ENCODE peak calls at places on chromosomes 12 and 14, in ten cellular contexts. T is heart left ventricle, R is MM.1S, F is lung, B is left ventricle myocardium inferior, A is colonic mucosa, Q is DND-41, U is HepG2, W is body of pancreas, D is cardiac muscle cell. L is an unnamed sample. For H3K9me3, the result is how much of the 10 kb centered on the place peaks cover.

GRCh38 chr12:45369065-45369464 is 153.2 kb downstream of the ANO6 start:
- DNase-seq in T (no peak), R (peak), F (no peak), B (no peak), A (no peak), Q (no peak), U (no peak), W (no peak), D (peak), L (no peak)

GRCh38 chr12:81668475-81668874 is 90.7 kb downstream of the PPFIA2 start:
- DNase-seq in T (no peak), R (no peak), F (no peak), B (no peak), A (no peak), Q (no peak), U (no peak), W (no peak), D (peak), L (no peak)

GRCh38 chr14:74459289-74459946 is 33.4 kb upstream of the SYNDIG1L start:
- DNase-seq in T (no peak), R (no peak), F (no peak), B (no peak), A (no peak), Q (peak), U (peak), W (peak), D (peak), L (no peak)

GRCh38 chr12:92987362-92987761 is 58.3 kb upstream of the EEA1 start:
- DNase-seq in T (no peak), R (peak), F (no peak), B (no peak), A (peak), Q (peak), U (peak), W (peak), D (peak), L (no peak)

GRCh38 chr14:21089877-21090193 is 8.6 kb downstream of the ZNF219 start:
- DNase-seq in T (no peak), R (no peak), F (no peak), B (no peak), A (no peak), Q (no peak), U (no peak), W (no peak), D (no peak), L (no peak)

GRCh38 chr12:124700810-124701594 is 133.6 kb upstream of the NCOR2 start:
- DNase-seq in T (no peak), R (no peak), F (peak), B (no peak), A (no peak), Q (no peak), U (no peak), W (no peak), D (peak), L (no peak)

GRCh38 chr12:115421796-115422709 is 738.1 kb upstream of the TBX3 start:
- DNase-seq in T (no peak), R (no peak), F (no peak), B (no peak), A (no peak), Q (no peak), U (peak), W (no peak), D (no peak), L (no peak)

GRCh38 chr14:61196792-61197191 is 84.3 kb downstream of the TMEM30B start:
- DNase-seq in T (no peak), R (no peak), F (no peak), B (no peak), A (no peak), Q (no peak), U (peak), W (no peak), D (no peak), L (no peak)

GRCh38 chr14:105015242-105015641 is 5.6 kb downstream of the CDCA4 start:
- DNase-seq in T (no peak), R (no peak), F (no peak), B (no peak), A (no peak), Q (no peak), U (no peak), W (no peak), D (no peak), L (no peak)

GRCh38 chr14:38752750-38753149 is 350.3 kb downstream of the SEC23A start:
- DNase-seq in T (no peak), R (no peak), F (no peak), B (no peak), A (no peak), Q (no peak), U (no peak), W (no peak), D (no peak), L (no peak)

GRCh38 chr12:1173806-1174617 is 183.0 kb downstream of the ERC1 start:
- DNase-seq in T (no peak), R (peak), F (no peak), B (no peak), A (no peak), Q (no peak), U (no peak), W (no peak), D (no peak), L (no peak)

GRCh38 chr12:80186727-80187217 is 87.4 kb downstream of the OTOGL start:
- DNase-seq in T (peak), R (peak), F (peak), B (no peak), A (peak), Q (peak), U (peak), W (peak), D (peak), L (no peak)

GRCh38 chr12:120495723-120496352 is at the start of gene DYNLL1:
- DNase-seq in T (peak), R (peak), F (peak), B (peak), A (peak), Q (peak), U (peak), W (peak), D (peak), L (peak)

GRCh38 chr12:83784298-83784890 is 1097.7 kb downstream of the TMTC2 start:
- DNase-seq in T (no peak), R (no peak), F (no peak), B (no peak), A (no peak), Q (no peak), U (no peak), W (no peak), D (no peak), L (no peak)

DNA sequence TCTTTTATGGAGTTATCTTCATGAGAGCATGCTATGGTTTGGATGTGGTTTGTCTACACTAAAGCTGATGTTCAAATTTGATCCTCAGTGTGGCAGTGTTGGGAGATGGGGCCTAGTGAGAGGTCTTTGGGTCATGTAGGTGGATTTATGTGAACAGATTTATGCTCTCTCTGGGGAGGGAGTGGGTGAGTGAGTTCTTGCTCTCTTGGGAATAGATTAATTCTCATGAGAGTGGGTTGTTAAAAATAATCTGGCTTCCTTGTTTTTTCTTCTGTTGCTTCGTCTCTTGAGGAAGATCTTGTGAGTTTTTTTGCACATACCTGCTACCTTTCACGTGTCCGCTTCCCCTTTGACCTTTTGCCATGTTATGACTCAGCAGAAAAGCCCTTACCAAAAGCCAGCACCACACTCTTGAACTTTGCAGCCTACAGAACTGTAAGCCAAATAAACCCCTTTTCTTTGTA is 20.5 kb downstream of the DERA start:
- DNase-seq in T (no peak), R (no peak), F (no peak), B (no peak), A (no peak), Q (no peak), U (peak), W (no peak), D (no peak), L (no peak)
- TF ChIP-seq CTCF in T (no peak), R (no peak), F (no peak), B (no peak), A (no peak), Q (peak), U (no peak), W (no peak), D (no peak), L (no peak)

DNA sequence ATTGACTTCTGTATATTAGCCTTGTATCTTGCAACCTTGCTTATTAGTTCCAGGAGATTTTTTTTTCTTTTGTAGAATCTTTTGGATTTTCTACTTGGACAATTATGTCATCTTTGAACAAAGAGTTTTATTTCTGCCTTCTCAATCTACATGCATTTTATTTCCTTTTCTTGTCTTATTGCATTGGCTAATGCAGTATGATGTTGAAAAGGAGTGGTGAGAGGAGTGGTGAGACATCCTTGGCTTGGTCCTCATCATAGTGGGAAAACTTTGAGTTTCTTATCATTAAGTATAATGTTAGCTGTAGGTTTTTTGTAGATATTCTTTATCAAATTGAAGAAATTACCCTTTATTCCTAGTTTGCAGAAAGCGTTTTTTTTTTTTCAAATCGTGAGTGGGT is 80.6 kb downstream of the RFX4 start:
- DNase-seq in T (no peak), R (no peak), F (no peak), B (no peak), A (no peak), Q (no peak), U (no peak), W (no peak), D (no peak), L (no peak)
- H3K9me3 ChIP-seq in T (under half), R (under half), F (under half), B (half or more), A (under half), Q (under half), U (under half), W (under half), D (under half), L (under half)

DNA sequence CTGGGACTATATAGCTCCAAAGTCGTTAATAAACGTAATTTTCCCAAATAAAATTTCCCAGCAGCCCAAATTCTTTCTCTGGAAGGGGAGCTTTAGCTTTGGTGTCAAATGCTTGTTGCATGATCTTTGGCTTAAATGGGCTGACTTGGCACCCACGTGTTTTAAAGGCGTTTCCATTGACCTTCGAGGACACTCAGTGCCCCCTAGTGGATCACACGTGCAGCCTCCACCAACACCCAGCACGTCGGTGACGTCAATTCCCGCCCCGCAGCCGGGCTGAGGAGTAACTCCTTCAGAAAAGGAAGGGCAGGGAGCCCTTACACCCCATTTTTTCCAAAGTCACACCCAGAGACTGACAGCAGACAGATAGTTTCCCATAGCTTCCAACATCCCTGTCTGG is 707.8 kb downstream of the AACS start:
- DNase-seq in T (no peak), R (peak), F (no peak), B (no peak), A (no peak), Q (peak), U (peak), W (peak), D (no peak), L (no peak)
- TF ChIP-seq CTCF in T (peak), R (peak), F (no peak), B (peak), A (no peak), Q (peak), U (peak), W (peak), D (no peak), L (no peak)

GRCh38 chr12:38053655-38054464 is 262.7 kb upstream of the ALG10B start:
- DNase-seq in T (no peak), R (peak), F (peak), B (no peak), A (peak), Q (no peak), U (peak), W (peak), D (no peak), L (no peak)

GRCh38 chr12:38056701-38057689 is 259.6 kb upstream of the ALG10B start:
- DNase-seq in T (no peak), R (no peak), F (no peak), B (no peak), A (no peak), Q (no peak), U (no peak), W (no peak), D (no peak), L (no peak)

GRCh38 chr12:38053113-38053512 is 263.5 kb upstream of the ALG10B start:
- DNase-seq in T (no peak), R (no peak), F (no peak), B (no peak), A (no peak), Q (no peak), U (no peak), W (no peak), D (no peak), L (no peak)
- H3K9me3 ChIP-seq in T (under half), R (under half), F (under half), B (under half), A (under half), Q (under half), U (under half), W (under half), D (under half), L (under half)

GRCh38 chr14:64800000-64800399 is 79.7 kb downstream of the SPTB start:
- DNase-seq in T (peak), R (peak), F (peak), B (peak), A (peak), Q (peak), U (peak), W (peak), D (peak), L (no peak)
- TF ChIP-seq CTCF in T (peak), R (peak), F (no peak), B (peak), A (peak), Q (peak), U (peak), W (peak), D (peak), L (peak)

GRCh38 chr12:39803151-39803550 is 183.5 kb upstream of the ABCD2 start:
- DNase-seq in T (no peak), R (no peak), F (no peak), B (no peak), A (no peak), Q (no peak), U (no peak), W (no peak), D (no peak), L (no peak)
- H3K9me3 ChIP-seq in T (under half), R (under half), F (under half), B (under half), A (under half), Q (under half), U (under half), W (under half), D (under half), L (under half)

GRCh38 chr14:64117671-64118402 is 176.3 kb downstream of the ESR2 start:
- DNase-seq in T (peak), R (no peak), F (no peak), B (peak), A (no peak), Q (no peak), U (no peak), W (peak), D (peak), L (no peak)
- TF ChIP-seq CTCF in T (no peak), R (no peak), F (no peak), B (peak), A (no peak), Q (no peak), U (no peak), W (peak), D (no peak), L (no peak)

GRCh38 chr12:62379026-62379722 is 87.5 kb upstream of the MON2 start:
- DNase-seq in T (no peak), R (no peak), F (no peak), B (no peak), A (no peak), Q (no peak), U (no peak), W (no peak), D (peak), L (no peak)
- H3K9me3 ChIP-seq in T (under half), R (under half), F (under half), B (under half), A (under half), Q (under half), U (under half), W (under half), D (under half), L (under half)

GRCh38 chr12:24913130-24913529 is 35.8 kb downstream of the BCAT1 start:
- DNase-seq in T (no peak), R (no peak), F (no peak), B (no peak), A (no peak), Q (no peak), U (no peak), W (no peak), D (no peak), L (no peak)
- TF ChIP-seq CTCF in T (no peak), R (no peak), F (no peak), B (no peak), A (no peak), Q (no peak), U (no peak), W (no peak), D (no peak), L (no peak)

L was measured in Peyer's patch.